ENCODE peak calls at places on chromosomes 16 and 17, in seven cellular contexts. C is body of pancreas, B is IMR-90, L is psoas muscle, Z is GM10248, M is fibroblast of villous mesenchyme, V is right lobe of liver. F is an unnamed sample.

GRCh38 chr17:40515491-40516041 is 14.1 kb upstream of the TNS4 start:
- DNase-seq in C (no peak), B (no peak), L (no peak), Z (no peak), M (no peak), V (no peak), F (no peak)

GRCh38 chr16:28549301-28549899 is 4.3 kb upstream of the SGF29 start:
- DNase-seq in C (no peak), B (peak), L (no peak), Z (no peak), M (peak), V (no peak), F (no peak)

GRCh38 chr17:29195465-29196081 is 15.4 kb upstream of the MYO18A start:
- DNase-seq in C (peak), B (no peak), L (no peak), Z (peak), M (no peak), V (no peak), F (no peak)

GRCh38 chr17:65662166-65662565 is 100.7 kb upstream of the AXIN2 start:
- DNase-seq in C (no peak), B (peak), L (no peak), Z (no peak), M (peak), V (no peak), F (no peak)

GRCh38 chr17:71019699-71020098 is 850.4 kb downstream of the KCNJ2 start:
- DNase-seq in C (no peak), B (no peak), L (no peak), Z (no peak), M (no peak), V (no peak), F (no peak)

GRCh38 chr16:89880477-89881367 is 7.3 kb downstream of the TCF25 start:
- DNase-seq in C (no peak), B (no peak), L (no peak), Z (no peak), M (no peak), V (no peak), F (no peak)

GRCh38 chr17:42809250-42809649 is 10.6 kb downstream of the CNTD1 start:
- DNase-seq in C (no peak), B (peak), L (peak), Z (no peak), M (peak), V (no peak), F (no peak)

GRCh38 chr16:84247341-84247740 is 7.5 kb upstream of the KCNG4 start:
- DNase-seq in C (no peak), B (no peak), L (no peak), Z (no peak), M (no peak), V (no peak), F (no peak)

GRCh38 chr17:80259642-80260535 is 763 bp upstream of the RNF213 start:
- DNase-seq in C (peak), B (peak), L (peak), Z (peak), M (peak), V (peak), F (peak)

GRCh38 chr17:75808549-75808904 is 23.9 kb downstream of the UNK start:
- DNase-seq in C (no peak), B (no peak), L (no peak), Z (no peak), M (no peak), V (no peak), F (no peak)

GRCh38 chr17:5986644-5987043 is 83.5 kb upstream of the WSCD1 start:
- DNase-seq in C (no peak), B (no peak), L (no peak), Z (no peak), M (no peak), V (no peak), F (no peak)

GRCh38 chr16:88760424-88761142 is 24.4 kb downstream of the PIEZO1 start:
- DNase-seq in C (no peak), B (no peak), L (no peak), Z (no peak), M (no peak), V (no peak), F (no peak)

GRCh38 chr16:69131749-69132423 is 502 bp downstream of the CHTF8 start:
- DNase-seq in C (peak), B (peak), L (peak), Z (peak), M (peak), V (peak), F (peak)

GRCh38 chr17:50769884-50770283 is 2.6 kb upstream of the ANKRD40CL start:
- DNase-seq in C (peak), B (no peak), L (no peak), Z (no peak), M (no peak), V (no peak), F (no peak)

GRCh38 chr17:8905256-8905778 is 37.8 kb upstream of the PIK3R6 start:
- DNase-seq in C (no peak), B (no peak), L (no peak), Z (no peak), M (no peak), V (no peak), F (peak)

GRCh38 chr17:64457156-64457555 is 8.2 kb downstream of the MILR1 start:
- DNase-seq in C (no peak), B (peak), L (no peak), Z (no peak), M (peak), V (no peak), F (no peak)

GRCh38 chr16:24950275-24950674 is 64.9 kb downstream of the ARHGAP17 start:
- DNase-seq in C (no peak), B (peak), L (no peak), Z (no peak), M (peak), V (no peak), F (no peak)

GRCh38 chr17:45833826-45834439 is 10.7 kb upstream of the SPPL2C start:
- DNase-seq in C (no peak), B (no peak), L (no peak), Z (no peak), M (no peak), V (no peak), F (no peak)

GRCh38 chr17:28494445-28495188 is 11.5 kb upstream of the FOXN1 start:
- DNase-seq in C (peak), B (peak), L (peak), Z (peak), M (peak), V (peak), F (peak)

GRCh38 chr17:11882716-11883115 is 114.6 kb downstream of the ZNF18 start:
- DNase-seq in C (no peak), B (no peak), L (no peak), Z (no peak), M (no peak), V (no peak), F (no peak)

GRCh38 chr17:27858621-27859305 is 34.4 kb downstream of the LYRM9 start:
- DNase-seq in C (no peak), B (no peak), L (no peak), Z (no peak), M (no peak), V (no peak), F (no peak)

GRCh38 chr16:69880640-69881133 is 70.4 kb upstream of the CLEC18A start:
- DNase-seq in C (no peak), B (peak), L (no peak), Z (no peak), M (peak), V (no peak), F (no peak)

GRCh38 chr17:45428050-45428953 is 4.4 kb downstream of the ARHGAP27 start:
- DNase-seq in C (peak), B (peak), L (peak), Z (peak), M (peak), V (peak), F (peak)

GRCh38 chr16:10683160-10683559 is 11.6 kb downstream of the TEKT5 start:
- DNase-seq in C (no peak), B (no peak), L (no peak), Z (no peak), M (no peak), V (no peak), F (no peak)

GRCh38 chr17:40087903-40088718 is 12.3 kb downstream of the NR1D1 start:
- DNase-seq in C (no peak), B (no peak), L (no peak), Z (no peak), M (no peak), V (no peak), F (no peak)

GRCh38 chr16:27698746-27699145 is 148.8 kb downstream of the KATNIP start:
- DNase-seq in C (no peak), B (no peak), L (no peak), Z (no peak), M (no peak), V (no peak), F (no peak)

GRCh38 chr16:30011505-30012480 is 966 bp upstream of the DOC2A start:
- DNase-seq in C (no peak), B (no peak), L (no peak), Z (no peak), M (no peak), V (no peak), F (no peak)

GRCh38 chr16:69935740-69936139 is 15.4 kb upstream of the CLEC18A start:
- DNase-seq in C (no peak), B (no peak), L (no peak), Z (no peak), M (no peak), V (no peak), F (no peak)

GRCh38 chr16:76665571-76666275 is 388.5 kb downstream of the CNTNAP4 start:
- DNase-seq in C (no peak), B (no peak), L (no peak), Z (no peak), M (no peak), V (no peak), F (no peak)

DNA sequence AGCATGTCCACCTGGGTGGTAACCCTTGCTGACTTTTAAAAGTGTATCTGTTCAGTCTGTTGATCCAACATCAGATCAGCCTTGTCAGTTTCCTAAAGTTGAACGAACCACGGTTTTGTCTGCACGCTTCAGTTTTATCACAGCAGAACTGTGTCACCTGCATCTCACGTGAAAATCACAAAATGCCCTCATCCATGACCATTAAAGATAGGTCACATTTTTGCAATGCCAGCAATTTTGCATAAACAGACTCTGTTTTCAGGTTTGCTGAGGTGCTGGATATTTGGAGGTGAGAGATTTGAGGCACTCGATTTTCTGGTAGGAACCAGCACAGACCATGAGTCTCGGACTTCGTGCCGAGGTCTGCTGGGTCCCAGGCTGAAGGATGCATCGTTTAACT is 3.0 kb downstream of the METRNL start:
- DNase-seq in C (no peak), B (no peak), L (no peak), Z (no peak), M (no peak), V (no peak), F (no peak)
- TF ChIP-seq CTCF in C (no peak), B (no peak), L (no peak), Z (no peak), M (no peak), V (no peak), F (no peak)

DNA sequence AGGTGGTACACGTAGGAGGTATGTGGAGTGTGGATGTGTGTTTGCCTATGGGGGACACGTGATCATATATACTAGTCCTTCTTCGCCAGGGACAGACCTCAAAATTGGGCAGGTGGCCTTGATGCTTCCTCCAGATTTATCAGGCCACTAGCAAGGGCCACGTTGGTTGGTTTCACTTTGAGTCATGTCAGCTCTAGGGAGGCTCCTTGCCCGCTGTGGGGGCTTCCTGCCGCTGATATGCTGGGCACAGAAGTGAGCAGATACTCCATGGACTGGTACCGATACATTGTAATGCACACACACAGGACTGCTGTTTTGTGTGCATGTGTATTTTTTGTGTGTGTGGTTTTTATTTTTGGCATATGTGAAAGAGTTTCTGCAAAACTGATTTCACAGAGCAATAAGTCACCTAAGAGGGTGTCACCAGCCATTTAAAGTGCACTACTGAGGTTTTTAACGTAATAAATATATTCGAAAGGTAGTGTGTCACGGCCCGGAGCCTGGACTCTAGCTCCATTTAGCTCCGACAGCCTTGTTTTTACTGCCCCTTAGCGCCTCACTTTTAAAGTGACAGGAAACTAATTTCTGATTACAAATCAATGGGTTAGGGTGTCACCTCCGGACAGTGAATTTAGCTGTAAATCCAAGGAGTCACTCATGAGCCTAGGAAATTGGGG is 605.5 kb upstream of the SALL1 start:
- DNase-seq in C (no peak), B (no peak), L (no peak), Z (no peak), M (no peak), V (no peak), F (no peak)
- TF ChIP-seq CTCF in C (no peak), B (no peak), L (no peak), Z (no peak), M (no peak), V (peak), F (no peak)

DNA sequence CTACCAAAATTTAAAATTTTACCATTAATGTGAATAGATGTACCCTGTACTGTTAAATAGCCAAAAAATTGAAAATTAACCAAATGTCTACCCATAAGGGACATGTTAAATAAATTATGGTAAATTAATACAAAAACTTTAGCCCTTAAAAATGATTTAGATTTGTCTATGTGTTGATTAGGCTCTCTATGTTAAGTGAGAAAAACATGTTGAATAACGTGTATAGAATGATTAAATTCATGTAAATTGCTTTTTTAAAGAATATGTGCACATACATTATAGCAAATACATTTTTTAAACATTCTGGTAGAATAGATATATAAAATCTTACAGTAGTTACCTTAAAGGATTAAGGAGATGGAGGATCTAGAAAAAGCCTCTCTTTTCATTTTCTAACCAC is 59.5 kb downstream of the BRIP1 start:
- DNase-seq in C (no peak), B (no peak), L (no peak), Z (no peak), M (no peak), V (no peak), F (no peak)
- TF ChIP-seq CTCF in C (no peak), B (no peak), L (no peak), Z (no peak), M (no peak), V (no peak), F (no peak)

DNA sequence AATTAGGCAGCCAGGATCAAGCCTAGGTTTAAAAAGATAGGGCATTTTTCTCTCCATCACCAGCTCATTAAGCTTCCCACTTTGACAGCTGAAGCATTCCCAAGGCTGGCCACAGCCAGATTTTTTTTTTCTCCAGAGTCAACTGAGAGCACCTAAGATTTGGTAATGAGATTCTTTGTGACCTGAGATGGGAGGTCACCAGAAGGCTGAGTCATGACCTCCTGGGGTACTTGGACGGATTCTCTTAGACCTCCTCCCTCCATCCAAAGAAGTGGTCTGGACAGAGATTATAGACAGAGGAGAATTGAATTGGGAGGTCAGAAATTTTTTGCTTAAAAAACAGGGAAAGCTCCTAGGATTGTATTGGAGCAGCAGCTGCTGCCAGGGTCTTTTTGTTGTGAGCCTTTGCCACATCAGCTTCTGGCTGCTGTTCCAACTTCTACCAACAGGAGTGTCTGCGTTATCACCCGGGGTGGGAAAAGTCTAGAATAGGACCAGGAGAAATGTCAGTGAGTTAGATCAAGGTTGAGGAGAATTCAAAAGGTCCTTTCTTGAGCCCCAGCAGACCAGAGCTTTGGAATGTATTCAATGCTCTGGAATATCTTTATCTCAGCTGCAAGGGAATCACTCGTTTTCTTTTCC is 221.2 kb upstream of the N4BP1 start:
- DNase-seq in C (no peak), B (no peak), L (no peak), Z (no peak), M (no peak), V (no peak), F (no peak)
- TF ChIP-seq CTCF in C (no peak), B (no peak), L (no peak), Z (no peak), M (no peak), V (no peak), F (peak)

DNA sequence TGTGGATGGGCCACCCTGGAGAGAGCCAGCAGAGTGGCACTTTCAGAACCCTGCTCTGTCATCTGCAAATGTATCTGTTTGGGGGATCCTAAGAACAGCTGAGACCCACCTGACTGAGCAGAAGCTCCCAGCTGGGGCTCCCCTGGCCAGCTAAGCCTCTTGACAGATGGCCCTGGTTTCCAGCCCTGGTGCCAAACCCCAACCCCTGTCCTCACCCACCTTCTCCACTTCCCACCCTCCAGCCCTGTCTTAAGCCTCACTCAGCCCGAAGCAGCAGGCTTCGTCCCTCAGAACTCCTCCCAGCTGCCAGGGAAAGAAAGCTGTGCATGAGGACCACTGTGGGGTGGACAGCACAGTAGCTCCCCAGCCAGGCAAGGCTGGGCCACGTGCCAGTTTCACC is 3.5 kb upstream of the KRT9 start:
- DNase-seq in C (no peak), B (no peak), L (no peak), Z (no peak), M (no peak), V (no peak), F (no peak)
- TF ChIP-seq CTCF in C (no peak), B (no peak), L (no peak), Z (no peak), M (no peak), V (no peak), F (no peak)

F was measured in mesothelial cell of epicardium.